ENCODE peak calls at places on chromosomes 7 and 10, in five cellular contexts. F is NT2/D1, K is HepG2, G is GM12878, X is H1. J is an unnamed sample.

GRCh38 chr7:407706-408539 is 111.7 kb downstream of the PDGFA start:
- DNase-seq in F (no peak), X (no peak), K (no peak), G (no peak), J (no peak)

GRCh38 chr7:21762469-21762868 is 183.2 kb downstream of the CDCA7L start:
- DNase-seq in K (no peak), F (no peak), X (no peak), G (no peak), J (no peak)

GRCh38 chr7:122881324-122881723 is 4.9 kb downstream of the CADPS2 start:
- DNase-seq in G (no peak), K (no peak), X (no peak), F (no peak), J (no peak)

GRCh38 chr10:73032536-73032935 is 64.1 kb downstream of the P4HA1 start:
- DNase-seq in F (no peak), G (no peak), X (no peak), K (no peak), J (no peak)

GRCh38 chr7:157463245-157463644 is 126.4 kb downstream of the DNAJB6 start:
- DNase-seq in G (no peak), X (no peak), F (no peak), K (no peak), J (no peak)

GRCh38 chr7:105330526-105330925 is 58.2 kb downstream of the SRPK2 start:
- DNase-seq in X (no peak), K (no peak), F (no peak), G (no peak), J (no peak)

GRCh38 chr7:36036590-36036989 is 116.5 kb upstream of the EEPD1 start:
- DNase-seq in F (no peak), X (no peak), K (no peak), G (no peak), J (no peak)

GRCh38 chr7:45712872-45713668 is 138.9 kb downstream of the ADCY1 start:
- DNase-seq in K (no peak), F (no peak), G (no peak), X (no peak), J (no peak)

GRCh38 chr10:49606981-49607535 is 3.1 kb upstream of the SLC18A3 start:
- DNase-seq in G (no peak), F (peak), X (peak), K (peak), J (peak)

GRCh38 chr10:28532223-28532508 is 752 bp upstream of the WAC start:
- DNase-seq in F (peak), K (peak), G (no peak), X (no peak), J (peak)

GRCh38 chr10:26798298-26798697 is 62.5 kb downstream of the ABI1 start:
- DNase-seq in F (no peak), K (no peak), G (no peak), X (no peak), J (no peak)

GRCh38 chr10:85061401-85061800 is 733.0 kb downstream of the CCSER2 start:
- DNase-seq in X (no peak), F (no peak), K (no peak), G (no peak), J (no peak)

GRCh38 chr7:103447073-103447960 is 1.3 kb upstream of the SLC26A5 start:
- DNase-seq in F (peak), G (no peak), K (peak), X (peak), J (peak)

GRCh38 chr7:105219771-105220160 is 169.0 kb downstream of the SRPK2 start:
- DNase-seq in K (no peak), F (no peak), G (no peak), X (no peak), J (no peak)

DNA sequence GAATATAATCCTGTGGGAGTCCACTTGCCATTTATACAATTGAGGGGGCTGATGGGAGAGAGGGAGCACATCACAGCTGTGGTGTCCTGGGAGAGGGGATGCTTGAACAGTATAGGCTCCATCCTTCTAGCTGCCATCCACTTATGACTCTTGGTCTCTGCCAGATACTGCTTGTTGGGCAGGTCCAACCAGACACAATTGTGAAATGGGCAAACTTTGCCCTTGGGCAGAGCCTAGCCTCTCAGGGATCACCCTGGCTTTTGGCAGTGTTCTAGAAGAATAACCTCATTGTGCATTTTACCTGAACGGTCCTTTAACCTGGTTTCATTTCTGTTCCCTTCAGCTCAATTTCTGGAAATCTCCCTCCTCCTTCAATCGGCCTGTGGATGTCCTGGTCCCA is 6.0 kb downstream of the CPA4 start:
- DNase-seq in G (no peak), X (no peak), F (no peak), K (no peak), J (no peak)
- TF ChIP-seq SUZ12 in G (no peak), X (no peak), F (no peak), K (no peak), J (no peak)

GRCh38 chr10:7485267-7485601 is 74.4 kb upstream of the SFMBT2 start:
- DNase-seq in F (no peak), G (no peak), X (no peak), K (no peak), J (no peak)

GRCh38 chr10:7486533-7486932 is 75.7 kb upstream of the SFMBT2 start:
- DNase-seq in K (no peak), G (no peak), F (no peak), X (no peak), J (no peak)

GRCh38 chr10:7483848-7484247 is 73.0 kb upstream of the SFMBT2 start:
- DNase-seq in X (no peak), K (no peak), F (no peak), G (no peak), J (no peak)

GRCh38 chr10:7482992-7483391 is 72.2 kb upstream of the SFMBT2 start:
- DNase-seq in G (no peak), X (no peak), K (no peak), F (no peak), J (no peak)

DNA sequence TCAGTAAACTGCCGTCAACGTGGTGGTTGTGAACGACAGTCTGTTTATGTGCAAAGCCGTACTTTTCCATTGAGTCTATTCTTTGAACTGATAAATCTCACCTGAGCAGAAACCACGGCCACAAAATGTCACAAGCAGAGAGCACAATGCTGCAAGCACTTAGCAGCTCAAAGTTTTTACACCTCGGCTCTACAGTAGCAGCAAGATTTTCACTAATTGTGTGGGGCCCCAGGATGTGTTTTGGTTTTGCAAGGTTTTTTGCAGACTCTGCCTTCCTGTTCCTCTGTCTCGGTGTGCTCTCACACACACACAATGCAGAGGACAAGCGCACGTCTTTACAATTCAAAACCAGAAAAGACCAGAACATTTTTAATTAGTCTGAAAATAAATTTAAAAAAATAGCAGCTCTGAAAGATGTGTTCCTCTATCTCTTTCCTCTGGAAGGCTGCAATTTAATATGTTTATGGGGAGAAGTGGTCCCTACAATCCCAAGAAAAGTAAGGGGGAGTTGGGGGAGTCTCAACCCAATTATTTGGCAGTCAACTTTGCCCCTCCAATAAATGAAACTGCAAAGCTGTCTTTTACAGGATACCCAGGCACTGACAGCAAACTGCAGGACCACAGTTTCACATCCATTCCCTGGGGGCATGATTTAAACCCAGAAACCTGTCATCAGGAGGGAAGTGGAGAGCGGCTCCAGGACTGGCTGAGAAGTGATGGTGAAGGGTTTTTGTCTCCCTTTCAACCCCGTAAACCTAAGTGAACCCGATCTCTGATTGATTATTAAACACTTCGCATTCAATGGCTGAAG is 73.8 kb upstream of the SFMBT2 start:
- DNase-seq in X (no peak), G (peak), F (no peak), K (no peak), J (no peak)
- TF ChIP-seq SUZ12 in X (no peak), G (no peak), F (no peak), K (no peak), J (no peak)

DNA sequence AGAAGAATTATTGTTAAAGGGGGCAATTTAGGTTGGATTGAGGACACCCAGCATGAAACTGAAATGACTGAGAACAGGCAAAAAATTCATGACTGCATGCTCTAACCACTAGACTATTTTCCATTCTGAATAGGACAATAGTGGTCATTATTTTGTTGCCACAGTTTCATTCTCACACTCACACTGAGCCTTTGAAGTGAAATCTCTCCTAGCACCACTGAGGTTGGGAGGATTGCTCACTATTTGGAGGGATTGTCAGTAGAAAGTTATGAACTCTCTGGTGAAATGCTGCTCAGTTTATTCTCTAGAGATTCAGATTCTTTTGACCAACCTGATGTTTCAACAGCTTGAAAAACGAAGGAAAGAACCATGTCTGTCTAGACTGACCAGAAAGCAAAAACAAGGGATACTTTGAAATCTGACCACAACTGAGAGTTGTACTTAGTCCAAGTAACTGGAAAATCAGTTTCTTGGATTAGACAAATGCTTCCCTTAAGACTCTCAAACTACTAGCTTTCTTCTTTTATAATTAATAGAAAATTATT is 191.2 kb downstream of the DYNC1I1 start:
- DNase-seq in X (no peak), G (no peak), K (no peak), F (no peak), J (no peak)
- TF ChIP-seq SUZ12 in X (no peak), G (no peak), K (no peak), F (no peak), J (no peak)

GRCh38 chr10:112182808-112183328 is 697 bp downstream of the GPAM start:
- DNase-seq in G (no peak), K (no peak), F (no peak), X (no peak), J (no peak)

GRCh38 chr10:112184052-112184371 is 447 bp upstream of the GPAM start:
- DNase-seq in X (no peak), G (no peak), K (no peak), F (no peak), J (no peak)

GRCh38 chr10:112185959-112186358 is 2.4 kb upstream of the GPAM start:
- DNase-seq in K (no peak), X (no peak), G (no peak), F (no peak), J (no peak)

GRCh38 chr10:112184379-112184778 is 814 bp upstream of the GPAM start:
- DNase-seq in F (no peak), K (no peak), X (no peak), G (no peak), J (no peak)

DNA sequence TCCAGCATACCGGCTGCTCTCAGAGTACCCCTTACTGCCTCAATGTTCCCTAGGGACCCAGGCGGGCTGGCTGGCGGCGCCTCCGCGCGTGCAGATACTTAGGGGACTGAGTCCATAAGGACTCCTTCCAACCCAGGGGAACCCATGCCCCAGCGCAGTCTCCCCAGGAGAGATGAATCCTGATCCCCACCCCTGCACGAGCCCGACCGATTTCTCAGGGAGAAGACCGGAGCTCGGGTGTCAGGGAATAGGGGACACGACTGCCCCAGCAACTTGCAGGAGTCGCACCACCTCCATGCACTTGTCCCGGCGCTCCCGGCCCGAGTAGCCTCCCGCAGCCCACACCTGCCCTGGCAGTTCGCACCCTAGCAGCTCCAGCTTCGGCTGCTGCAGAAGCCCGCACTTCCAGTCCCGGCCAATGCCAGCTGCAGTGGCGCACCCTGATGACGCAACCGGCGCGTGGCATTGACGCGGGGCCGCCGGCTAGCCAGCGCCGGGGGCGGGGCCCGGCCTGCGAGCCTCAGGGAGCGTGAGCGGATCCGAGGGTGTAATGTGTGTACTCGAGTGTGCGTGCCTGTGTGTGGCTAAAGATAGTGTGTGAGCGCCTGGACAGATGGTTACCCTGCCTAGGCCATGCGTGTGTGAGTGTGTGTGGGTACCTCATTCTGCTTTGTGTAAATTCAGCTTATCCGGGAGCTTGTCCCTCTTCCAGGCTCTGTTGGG is at the start of gene GPAM:
- DNase-seq in X (peak), G (peak), F (peak), K (no peak), J (peak)
- TF ChIP-seq SUZ12 in X (no peak), G (no peak), F (no peak), K (no peak), J (no peak)

GRCh38 chr10:70759769-70760168 is 25.4 kb downstream of the TBATA start:
- DNase-seq in K (no peak), G (no peak), F (no peak), X (peak), J (no peak)
- TF ChIP-seq SUZ12 in K (no peak), G (no peak), F (no peak), X (no peak), J (no peak)